ENCODE peak calls at places on chromosomes 16 and 17, in nine cellular contexts. B, O, W, A, F, I, S, U and Z are unnamed samples.

GRCh38 chr17:29793501-29793900 is 136.5 kb downstream of the SSH2 start:
- DNase-seq in B (no peak), O (no peak), W (no peak), A (no peak), F (no peak), I (no peak), S (no peak), U (no peak), Z (no peak)

GRCh38 chr16:84176192-84177053 is 10.4 kb downstream of the TAF1C start:
- DNase-seq in B (no peak), O (no peak), W (no peak), A (no peak), F (no peak), I (no peak), S (no peak), U (no peak), Z (no peak)

GRCh38 chr17:10616502-10617119 is 40.5 kb downstream of the MYH3 start:
- DNase-seq in B (peak), O (peak), W (peak), A (peak), F (peak), I (peak), S (peak), U (peak), Z (peak)

GRCh38 chr16:30902070-30902972 is 5.9 kb downstream of the CTF1 start:
- DNase-seq in B (peak), O (peak), W (peak), A (peak), F (peak), I (peak), S (peak), U (peak), Z (peak)

GRCh38 chr16:83727751-83728352 is 79.9 kb upstream of the HSBP1 start:
- DNase-seq in B (no peak), O (no peak), W (no peak), A (no peak), F (no peak), I (no peak), S (no peak), U (no peak), Z (no peak)

GRCh38 chr16:53864819-53865491 is 161.0 kb downstream of the FTO start:
- DNase-seq in B (no peak), O (no peak), W (no peak), A (no peak), F (peak), I (no peak), S (no peak), U (peak), Z (no peak)

GRCh38 chr17:67375761-67376160 is 1.3 kb upstream of the PITPNC1 start:
- DNase-seq in B (no peak), O (no peak), W (no peak), A (no peak), F (no peak), I (no peak), S (no peak), U (no peak), Z (no peak)

GRCh38 chr16:23072084-23072599 is 77.1 kb downstream of the USP31 start:
- DNase-seq in B (no peak), O (peak), W (peak), A (no peak), F (no peak), I (no peak), S (no peak), U (peak), Z (no peak)

GRCh38 chr16:49377196-49377755 is 3.7 kb downstream of the C16orf78 start:
- DNase-seq in B (no peak), O (no peak), W (no peak), A (no peak), F (no peak), I (no peak), S (no peak), U (no peak), Z (no peak)

GRCh38 chr17:57317016-57317415 is 60.7 kb downstream of the MSI2 start:
- DNase-seq in B (no peak), O (no peak), W (no peak), A (no peak), F (no peak), I (no peak), S (no peak), U (no peak), Z (no peak)

GRCh38 chr17:75365009-75365930 is 40.2 kb downstream of the GRB2 start:
- DNase-seq in B (no peak), O (no peak), W (no peak), A (peak), F (no peak), I (no peak), S (no peak), U (no peak), Z (no peak)

GRCh38 chr16:30853758-30854157 is 40.1 kb downstream of the BCL7C start:
- DNase-seq in B (no peak), O (no peak), W (no peak), A (no peak), F (no peak), I (no peak), S (no peak), U (peak), Z (no peak)

GRCh38 chr16:84518804-84519341 is 14.4 kb upstream of the MEAK7 start:
- DNase-seq in B (no peak), O (no peak), W (no peak), A (no peak), F (peak), I (no peak), S (no peak), U (no peak), Z (no peak)

GRCh38 chr17:61410555-61411089 is 11.0 kb downstream of the TBX2 start:
- DNase-seq in B (peak), O (peak), W (peak), A (peak), F (peak), I (no peak), S (no peak), U (peak), Z (peak)

GRCh38 chr17:48048321-48049140 is at the start of gene NFE2L1:
- DNase-seq in B (peak), O (peak), W (peak), A (no peak), F (peak), I (peak), S (peak), U (peak), Z (peak)

GRCh38 chr16:61391835-61392234 is 644.4 kb downstream of the CDH8 start:
- DNase-seq in B (no peak), O (no peak), W (no peak), A (no peak), F (no peak), I (no peak), S (no peak), U (no peak), Z (no peak)

GRCh38 chr16:16062023-16062932 is 112.9 kb downstream of the ABCC1 start:
- DNase-seq in B (no peak), O (no peak), W (no peak), A (peak), F (peak), I (no peak), S (no peak), U (no peak), Z (no peak)

GRCh38 chr17:3750926-3751325 is 27.2 kb downstream of the HASPIN start:
- DNase-seq in B (peak), O (no peak), W (no peak), A (no peak), F (peak), I (no peak), S (no peak), U (no peak), Z (no peak)

GRCh38 chr17:30961213-30962188 is 9.3 kb upstream of the RNF135 start:
- DNase-seq in B (peak), O (no peak), W (no peak), A (peak), F (no peak), I (no peak), S (no peak), U (peak), Z (no peak)

GRCh38 chr16:82033683-82034300 is 1.3 kb upstream of the HSD17B2 start:
- DNase-seq in B (no peak), O (no peak), W (no peak), A (no peak), F (no peak), I (no peak), S (no peak), U (no peak), Z (no peak)

GRCh38 chr17:31724026-31724425 is 135.0 kb downstream of the COPRS start:
- DNase-seq in B (no peak), O (no peak), W (no peak), A (no peak), F (no peak), I (no peak), S (no peak), U (peak), Z (no peak)

GRCh38 chr17:37399404-37399803 is 7.2 kb downstream of the ACACA start:
- DNase-seq in B (no peak), O (no peak), W (no peak), A (no peak), F (no peak), I (no peak), S (no peak), U (peak), Z (no peak)

GRCh38 chr17:50423553-50424159 is 2.4 kb upstream of the ACSF2 start:
- DNase-seq in B (no peak), O (no peak), W (no peak), A (no peak), F (no peak), I (no peak), S (peak), U (peak), Z (no peak)

GRCh38 chr16:85176541-85177447 is 64.5 kb upstream of the CIBAR2 start:
- DNase-seq in B (no peak), O (no peak), W (peak), A (no peak), F (no peak), I (no peak), S (peak), U (peak), Z (peak)

GRCh38 chr17:35432176-35433074 is at the start of gene SLFN12:
- DNase-seq in B (peak), O (peak), W (no peak), A (peak), F (peak), I (peak), S (no peak), U (peak), Z (no peak)

GRCh38 chr16:88356124-88356726 is 26.5 kb upstream of the ZNF469 start:
- DNase-seq in B (no peak), O (no peak), W (peak), A (no peak), F (no peak), I (no peak), S (no peak), U (peak), Z (no peak)

GRCh38 chr16:2692251-2692947 is 10.1 kb downstream of the KCTD5 start:
- DNase-seq in B (no peak), O (peak), W (peak), A (peak), F (no peak), I (no peak), S (no peak), U (peak), Z (no peak)

GRCh38 chr16:89102035-89102776 is 8.6 kb downstream of the ACSF3 start:
- DNase-seq in B (no peak), O (no peak), W (peak), A (no peak), F (no peak), I (no peak), S (no peak), U (no peak), Z (no peak)

GRCh38 chr17:1329745-1330343 is 50.4 kb downstream of the TRARG1 start:
- DNase-seq in B (no peak), O (no peak), W (no peak), A (no peak), F (no peak), I (no peak), S (no peak), U (no peak), Z (no peak)

GRCh38 chr17:49151996-49152395 is 19.4 kb downstream of the B4GALNT2 start:
- DNase-seq in B (no peak), O (no peak), W (no peak), A (no peak), F (no peak), I (no peak), S (no peak), U (no peak), Z (no peak)

GRCh38 chr16:85479972-85480726 is 133.0 kb upstream of the GSE1 start:
- DNase-seq in B (peak), O (no peak), W (no peak), A (peak), F (peak), I (peak), S (no peak), U (no peak), Z (peak)

GRCh38 chr17:77419095-77419494 is 278.3 kb downstream of the SEC14L1 start:
- DNase-seq in B (no peak), O (no peak), W (peak), A (no peak), F (no peak), I (no peak), S (no peak), U (no peak), Z (no peak)

GRCh38 chr17:64984776-64985521 is 65.7 kb upstream of the LRRC37A3 start:
- DNase-seq in B (peak), O (no peak), W (no peak), A (no peak), F (peak), I (no peak), S (no peak), U (peak), Z (no peak)

GRCh38 chr17:29034510-29034909 is 8.4 kb upstream of the PIPOX start:
- DNase-seq in B (no peak), O (no peak), W (no peak), A (no peak), F (no peak), I (no peak), S (no peak), U (no peak), Z (no peak)

GRCh38 chr16:56589141-56590039 is at the start of gene MT3:
- DNase-seq in B (no peak), O (no peak), W (no peak), A (peak), F (peak), I (no peak), S (no peak), U (no peak), Z (peak)

GRCh38 chr17:78526231-78527025 is 50.8 kb downstream of the DNAH17 start:
- DNase-seq in B (no peak), O (no peak), W (peak), A (peak), F (no peak), I (no peak), S (no peak), U (no peak), Z (no peak)

GRCh38 chr16:28556914-28557320 is 3.2 kb downstream of the SGF29 start:
- DNase-seq in B (no peak), O (no peak), W (no peak), A (no peak), F (no peak), I (no peak), S (no peak), U (no peak), Z (no peak)

GRCh38 chr16:28554634-28555423 is 1.1 kb downstream of the SGF29 start:
- DNase-seq in B (peak), O (no peak), W (no peak), A (no peak), F (no peak), I (no peak), S (no peak), U (no peak), Z (no peak)

GRCh38 chr16:28549301-28549899 is 4.3 kb upstream of the SGF29 start:
- DNase-seq in B (peak), O (no peak), W (no peak), A (no peak), F (peak), I (no peak), S (no peak), U (peak), Z (no peak)

GRCh38 chr16:28555593-28555992 is 1.9 kb downstream of the SGF29 start:
- DNase-seq in B (no peak), O (no peak), W (no peak), A (no peak), F (no peak), I (no peak), S (no peak), U (no peak), Z (no peak)

GRCh38 chr16:28553776-28554633 is at the start of gene SGF29:
- DNase-seq in B (peak), O (peak), W (peak), A (peak), F (peak), I (peak), S (peak), U (peak), Z (peak)
- TF ChIP-seq CTCF in B (peak), O (peak), W (no peak), A (peak), F (peak), I (no peak), S (peak), U (peak), Z (no peak)

DNA sequence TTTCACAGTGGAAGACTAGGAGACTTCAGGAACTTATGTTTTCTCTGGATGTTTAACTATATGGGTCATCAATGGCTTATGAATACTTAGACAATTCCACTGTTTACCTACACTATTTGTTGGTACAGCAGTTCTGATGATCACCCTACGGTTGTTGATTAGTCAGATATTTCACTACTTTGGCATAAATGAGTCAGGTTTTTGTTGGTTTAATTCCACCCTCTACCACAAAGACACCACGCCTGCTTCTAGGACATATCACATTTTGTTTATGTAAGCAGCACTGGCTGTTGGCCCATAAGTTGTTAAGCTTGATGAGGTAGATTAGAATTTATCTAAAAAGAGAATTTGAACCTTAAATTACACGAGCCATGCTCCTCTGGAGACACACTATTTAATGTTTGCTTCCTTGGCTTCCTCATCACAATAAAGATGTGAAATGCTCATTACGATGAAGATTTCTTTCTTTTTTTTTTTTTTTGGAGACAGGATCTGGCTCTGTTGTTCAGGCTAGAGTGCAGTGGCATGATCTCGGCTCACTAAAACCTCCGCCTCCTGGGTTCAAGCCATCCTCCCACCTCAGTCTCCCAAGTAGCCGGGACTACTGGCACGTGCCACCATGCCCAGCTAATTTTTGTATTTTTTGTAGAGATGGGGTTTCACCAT is 4.3 kb downstream of the GDE1 start:
- DNase-seq in B (no peak), O (no peak), W (no peak), A (no peak), F (peak), I (no peak), S (peak), U (peak), Z (no peak)
- TF ChIP-seq CTCF in B (no peak), O (no peak), W (no peak), A (no peak), F (no peak), I (no peak), S (no peak), U (no peak), Z (no peak)

DNA sequence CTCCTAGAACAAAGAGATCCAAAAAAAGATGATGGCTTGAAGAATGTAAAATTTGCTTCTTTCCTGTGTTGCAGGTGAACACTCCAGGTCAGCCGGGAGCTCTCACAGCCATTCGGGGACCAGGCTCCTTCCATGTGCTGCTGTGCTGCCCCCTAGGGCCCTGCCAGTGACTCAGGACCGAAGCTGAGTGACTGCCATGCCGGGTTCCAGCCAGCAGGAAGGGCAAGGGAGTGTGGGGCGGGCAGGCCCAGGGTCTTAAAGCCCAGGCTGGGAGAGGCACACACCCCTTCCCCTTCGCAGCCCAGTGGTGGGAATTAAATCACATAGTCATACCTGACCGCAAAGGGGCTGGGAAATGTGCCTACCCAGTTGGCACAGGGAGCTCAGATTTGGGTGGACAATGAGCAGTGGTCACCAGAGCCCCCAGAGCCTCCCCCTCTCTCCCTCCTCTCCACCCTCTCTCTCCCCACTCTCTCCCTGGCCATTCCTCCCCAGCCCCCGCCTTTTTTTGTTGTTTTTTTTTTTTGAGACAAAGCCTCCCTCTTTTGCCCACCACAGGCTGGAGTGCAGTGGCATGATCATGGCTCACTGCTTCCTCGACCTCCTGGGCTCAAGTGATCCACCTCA is 11.5 kb downstream of the EPOP start:
- DNase-seq in B (peak), O (peak), W (peak), A (peak), F (peak), I (peak), S (peak), U (peak), Z (peak)
- TF ChIP-seq CTCF in B (peak), O (peak), W (peak), A (peak), F (peak), I (peak), S (peak), U (peak), Z (peak)

GRCh38 chr17:41917192-41917591 is 1.6 kb downstream of the ACLY start:
- DNase-seq in B (no peak), O (no peak), W (no peak), A (peak), F (no peak), I (no peak), S (no peak), U (peak), Z (no peak)

GRCh38 chr17:41919840-41920579 is 1.3 kb upstream of the ACLY start:
- DNase-seq in B (no peak), O (no peak), W (no peak), A (no peak), F (no peak), I (no peak), S (no peak), U (peak), Z (peak)

GRCh38 chr17:41918392-41919164 is at the start of gene ACLY:
- DNase-seq in B (peak), O (peak), W (peak), A (peak), F (peak), I (peak), S (peak), U (peak), Z (peak)

GRCh38 chr17:41919165-41919817 is 540 bp upstream of the ACLY start:
- DNase-seq in B (no peak), O (no peak), W (peak), A (peak), F (no peak), I (no peak), S (peak), U (no peak), Z (no peak)

GRCh38 chr17:41917957-41918391 is 777 bp downstream of the ACLY start:
- DNase-seq in B (peak), O (peak), W (peak), A (peak), F (peak), I (peak), S (peak), U (peak), Z (peak)
- TF ChIP-seq CTCF in B (no peak), O (no peak), W (no peak), A (no peak), F (no peak), I (no peak), S (no peak), U (no peak), Z (no peak)